ENCODE peak calls at places on chromosome 14, in seven cellular contexts. J is AG04450; M is effector memory CD8-positive, alpha-beta T cell; Z is activated naive CD4-positive, alpha-beta T cell treated with Interleukin-2 at 50 U/mL for 16 hours; T is stimulated activated CD4-positive, alpha-beta T cell treated with anti-CD3 and anti-CD28 coated beads, Interleukin-2, amount 100 ng/mL, for 48 hours; Q is IMR-90; U is neural progenitor cell. H is an unnamed sample.
A peak's percentile ranks its signal among the peaks of the same experiment; 100 is the strongest.

GRCh38 chr14:32913725-32914124 is 25.0 kb upstream of the NPAS3 start:
- DNase-seq in J (no peak), M (no peak), Z (no peak), T (no peak), Q (no peak), U (no peak), H (no peak)

GRCh38 chr14:72588521-72588920 is 305.4 kb downstream of the DPF3 start:
- DNase-seq in J (no peak), M (no peak), Z (no peak), T (no peak), Q (no peak), U (no peak), H (no peak)

GRCh38 chr14:26867171-26867757 is 269.4 kb upstream of the NOVA1 start:
- DNase-seq in J (no peak), M (no peak), Z (no peak), T (no peak), Q (no peak), U (peak; percentile 17), H (no peak)

GRCh38 chr14:99654235-99655000 is 9.5 kb downstream of the HHIPL1 start:
- DNase-seq in J (peak; percentile 46), M (no peak), Z (no peak), T (no peak), Q (peak; percentile 81), U (peak; percentile 50), H (no peak)

GRCh38 chr14:101027966-101028365 is 124.4 kb upstream of the RTL1 start:
- DNase-seq in J (no peak), M (no peak), Z (no peak), T (no peak), Q (no peak), U (no peak), H (no peak)

GRCh38 chr14:106831322-106831720 is 1304.9 kb downstream of the TMEM121 start:
- DNase-seq in J (no peak), M (peak; percentile 49), Z (peak; percentile 49), T (peak; percentile 70), Q (no peak), U (no peak), H (peak; percentile 35)

GRCh38 chr14:55102141-55102547 is 26.9 kb upstream of the LGALS3 start:
- DNase-seq in J (peak; percentile 84), M (peak; percentile 55), Z (peak; percentile 56), T (no peak), Q (peak; percentile 96), U (peak; percentile 79), H (peak; percentile 73)

GRCh38 chr14:103541944-103542544 is 13.0 kb downstream of the TRMT61A start:
- DNase-seq in J (no peak), M (no peak), Z (no peak), T (no peak), Q (no peak), U (peak; percentile 65), H (no peak)

GRCh38 chr14:67569011-67569650 is 30.9 kb downstream of the PIGH start:
- DNase-seq in J (no peak), M (no peak), Z (no peak), T (no peak), Q (no peak), U (peak; percentile 26), H (peak; percentile 3)

GRCh38 chr14:80906336-80906735 is 35.2 kb downstream of the CEP128 start:
- DNase-seq in J (no peak), M (no peak), Z (no peak), T (no peak), Q (no peak), U (no peak), H (no peak)

GRCh38 chr14:106442857-106443256 is 916.5 kb downstream of the TMEM121 start:
- DNase-seq in J (no peak), M (no peak), Z (peak; percentile 49), T (peak; percentile 39), Q (no peak), U (no peak), H (peak; percentile 77)

GRCh38 chr14:26606729-26607128 is 8.9 kb upstream of the NOVA1 start:
- DNase-seq in J (no peak), M (no peak), Z (no peak), T (no peak), Q (peak; percentile 19), U (no peak), H (no peak)

GRCh38 chr14:29030970-29031369 is 264.4 kb downstream of the FOXG1 start:
- DNase-seq in J (no peak), M (no peak), Z (no peak), T (no peak), Q (no peak), U (no peak), H (no peak)

GRCh38 chr14:104694991-104695659 is 5.7 kb downstream of the INF2 start:
- DNase-seq in J (no peak), M (peak; percentile 26), Z (peak; percentile 32), T (no peak), Q (no peak), U (no peak), H (no peak)

GRCh38 chr14:64673748-64674147 is 30.5 kb upstream of the PLEKHG3 start:
- DNase-seq in J (no peak), M (peak; percentile 36), Z (peak; percentile 34), T (peak; percentile 10), Q (no peak), U (no peak), H (peak; percentile 86)

GRCh38 chr14:50792634-50793068 is 38.3 kb downstream of the NIN start:
- DNase-seq in J (no peak), M (no peak), Z (no peak), T (no peak), Q (no peak), U (no peak), H (no peak)